ENCODE peak calls at places on chromosomes 11 and 22, in five cellular contexts. X is sigmoid colon, U is IMR-90, M is Peyer's patch, D is hepatocyte. E is an unnamed sample. For H3K4me1, the result is how much of the 10 kb centered on the place peaks cover.

GRCh38 chr11:117583063-117583801 is 213.8 kb downstream of the DSCAML1 start:
- DNase-seq in M (peak), U (no peak), X (peak), D (no peak), E (no peak)

GRCh38 chr11:7552666-7553065 is 38.9 kb downstream of the PPFIBP2 start:
- DNase-seq in D (no peak), X (no peak), M (no peak), U (no peak), E (no peak)

GRCh38 chr22:35910013-35910860 is 118.4 kb downstream of the RBFOX2 start:
- DNase-seq in D (no peak), U (no peak), X (no peak), M (no peak), E (no peak)

GRCh38 chr11:76610871-76611475 is 59.6 kb downstream of the LRRC32 start:
- DNase-seq in D (no peak), M (peak), U (no peak), X (peak), E (no peak)

GRCh38 chr11:65932558-65932919 is 12.7 kb upstream of the TSGA10IP start:
- DNase-seq in D (no peak), M (no peak), X (no peak), U (no peak), E (no peak)

GRCh38 chr22:43001271-43002197 is 13.4 kb downstream of the PACSIN2 start:
- DNase-seq in M (no peak), U (no peak), X (peak), D (no peak), E (no peak)

GRCh38 chr22:24433868-24434471 is 6.6 kb downstream of the ADORA2A start:
- DNase-seq in M (peak), U (peak), X (peak), D (no peak), E (no peak)

GRCh38 chr22:27311666-27312566 is 489.6 kb downstream of the MN1 start:
- DNase-seq in U (no peak), D (no peak), M (no peak), X (no peak), E (no peak)

GRCh38 chr11:59801981-59802638 is 8.5 kb downstream of the MRPL16 start:
- DNase-seq in M (no peak), U (peak), X (no peak), D (no peak), E (no peak)

GRCh38 chr11:28708075-28708474 is 599.9 kb downstream of the METTL15 start:
- DNase-seq in D (no peak), X (no peak), U (no peak), M (no peak), E (no peak)

GRCh38 chr22:43399980-43400358 is 11.8 kb upstream of the MPPED1 start:
- DNase-seq in U (no peak), M (no peak), D (no peak), X (no peak), E (no peak)

GRCh38 chr22:37281195-37281594 is 1.1 kb upstream of the CYTH4 start:
- DNase-seq in X (no peak), U (no peak), D (no peak), M (no peak), E (no peak)

GRCh38 chr11:77454867-77455655 is 18.8 kb downstream of the PAK1 start:
- DNase-seq in M (no peak), D (no peak), X (no peak), U (no peak), E (no peak)

GRCh38 chr22:22896601-22897000 is 9.0 kb downstream of the IGLL5 start:
- DNase-seq in D (no peak), X (peak), M (peak), U (no peak), E (no peak)

GRCh38 chr11:94588366-94588952 is 21.3 kb downstream of the PIWIL4 start:
- DNase-seq in U (no peak), D (peak), X (no peak), M (no peak), E (no peak)

GRCh38 chr22:22061085-22062077 is 78.8 kb upstream of the TOP3B start:
- DNase-seq in M (no peak), D (peak), X (peak), U (peak), E (no peak)

GRCh38 chr11:39435641-39436040 is 2023.8 kb downstream of the LRRC4C start:
- DNase-seq in X (no peak), M (no peak), D (no peak), U (no peak), E (no peak)

GRCh38 chr11:2459796-2460531 is 15.2 kb downstream of the KCNQ1 start:
- DNase-seq in M (peak), X (peak), D (no peak), U (no peak), E (no peak)

GRCh38 chr11:111775024-111775710 is 9.0 kb upstream of the PPP2R1B start:
- DNase-seq in D (no peak), X (no peak), U (peak), M (no peak), E (no peak)

GRCh38 chr22:25698986-25699385 is 43.0 kb upstream of the MYO18B start:
- DNase-seq in M (no peak), D (no peak), X (no peak), U (no peak), E (no peak)

GRCh38 chr22:37802310-37803194 is 5.2 kb upstream of the GCAT start:
- DNase-seq in M (peak), D (peak), U (peak), X (peak), E (no peak)

GRCh38 chr22:46649176-46650077 is 29.2 kb downstream of the GRAMD4 start:
- DNase-seq in M (no peak), D (no peak), X (no peak), U (peak), E (no peak)

DNA sequence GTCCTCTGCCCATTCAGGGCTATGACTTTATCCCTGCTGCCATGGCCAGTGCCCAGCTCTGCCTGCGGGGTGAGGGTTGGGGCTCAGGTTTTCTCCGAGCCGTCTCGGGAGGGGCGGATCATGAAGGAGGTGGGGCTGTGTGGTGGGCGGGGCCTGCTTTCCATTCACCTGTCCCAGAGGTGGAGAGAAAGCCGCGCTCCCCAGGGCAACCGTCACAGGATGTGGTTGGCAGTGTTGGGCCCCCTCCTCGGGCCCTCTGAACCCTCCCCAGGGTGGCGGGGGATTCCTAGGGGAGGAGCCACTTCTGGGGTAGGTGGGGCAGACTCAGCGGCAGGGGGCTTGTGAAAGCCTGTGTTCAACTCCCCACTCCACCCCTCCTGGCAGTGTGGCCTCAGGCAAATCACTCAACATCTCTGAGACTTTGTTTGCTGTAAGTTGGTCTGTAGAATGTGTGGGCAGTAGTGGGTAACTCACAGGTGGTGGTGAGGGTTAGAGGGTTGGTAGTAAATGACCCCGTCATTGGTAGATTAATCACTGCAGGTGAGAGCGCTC is 50.3 kb downstream of the CD6 start:
- DNase-seq in D (peak), U (no peak), M (peak), X (peak), E (peak)
- H3K4me1 ChIP-seq in D (under half), U (under half), M (under half), X (under half), E (half or more)

DNA sequence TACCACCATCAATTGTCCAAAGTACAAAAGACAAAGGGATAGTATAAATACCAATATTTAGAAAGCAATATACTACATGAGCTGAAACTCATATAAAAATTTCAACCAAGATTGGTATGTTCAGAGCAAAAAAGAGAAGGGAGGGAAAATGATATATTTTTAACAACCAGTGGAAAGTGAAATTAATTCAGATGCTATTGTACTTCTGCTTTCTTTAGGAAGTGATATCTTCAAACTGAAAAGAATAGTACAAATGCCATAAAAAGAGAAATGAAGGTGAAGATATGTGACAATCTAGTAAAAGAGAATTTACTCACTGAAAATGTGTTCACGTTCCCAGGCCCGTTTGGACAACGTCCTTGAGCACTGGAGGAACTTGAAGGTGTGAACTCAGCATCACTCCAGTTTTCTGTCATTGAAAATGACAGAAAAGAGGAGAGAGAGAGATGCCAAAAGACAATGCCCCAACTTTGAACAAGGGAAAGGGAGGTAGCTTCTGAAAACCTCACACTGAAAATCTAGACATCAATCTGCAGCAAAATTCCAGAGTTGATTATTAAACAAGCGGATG is 47.5 kb downstream of the SC5D start:
- DNase-seq in U (no peak), M (no peak), X (no peak), D (no peak), E (no peak)
- H3K4me1 ChIP-seq in U (under half), M (under half), X (under half), D (under half), E (under half)

GRCh38 chr22:40432167-40432566 is 61.8 kb downstream of the SGSM3 start:
- DNase-seq in U (no peak), X (no peak), D (no peak), M (no peak), E (no peak)

GRCh38 chr22:40432625-40433024 is 62.2 kb downstream of the SGSM3 start:
- DNase-seq in M (no peak), D (no peak), X (no peak), U (no peak), E (no peak)

GRCh38 chr22:40436460-40437431 is 66.4 kb downstream of the SGSM3 start:
- DNase-seq in M (peak), X (no peak), U (peak), D (peak), E (no peak)

GRCh38 chr22:40434101-40434500 is 63.7 kb downstream of the SGSM3 start:
- DNase-seq in D (no peak), M (peak), U (peak), X (no peak), E (no peak)

DNA sequence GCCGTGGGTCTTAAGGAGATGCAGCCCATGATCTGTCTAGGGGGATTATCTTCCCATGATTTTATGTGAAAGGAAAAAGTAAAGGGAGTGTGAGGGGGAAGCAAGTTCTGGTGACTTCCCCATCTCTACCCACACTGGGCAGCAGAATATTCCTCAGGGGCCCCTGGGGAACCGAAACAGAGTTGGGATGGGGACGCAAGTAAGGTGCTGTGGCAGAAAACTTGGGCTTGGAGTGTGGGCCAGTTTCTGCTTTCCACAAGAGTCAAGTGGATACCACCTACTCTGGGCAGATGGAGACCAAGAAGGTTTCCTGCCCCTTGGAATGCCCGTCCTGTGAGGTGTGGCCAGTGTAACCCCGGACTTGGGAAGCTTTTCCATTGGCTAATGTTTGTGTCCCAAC is 64.4 kb downstream of the SGSM3 start:
- DNase-seq in X (no peak), D (no peak), U (no peak), M (peak), E (no peak)
- H3K4me1 ChIP-seq in X (under half), D (under half), U (under half), M (under half), E (under half)

DNA sequence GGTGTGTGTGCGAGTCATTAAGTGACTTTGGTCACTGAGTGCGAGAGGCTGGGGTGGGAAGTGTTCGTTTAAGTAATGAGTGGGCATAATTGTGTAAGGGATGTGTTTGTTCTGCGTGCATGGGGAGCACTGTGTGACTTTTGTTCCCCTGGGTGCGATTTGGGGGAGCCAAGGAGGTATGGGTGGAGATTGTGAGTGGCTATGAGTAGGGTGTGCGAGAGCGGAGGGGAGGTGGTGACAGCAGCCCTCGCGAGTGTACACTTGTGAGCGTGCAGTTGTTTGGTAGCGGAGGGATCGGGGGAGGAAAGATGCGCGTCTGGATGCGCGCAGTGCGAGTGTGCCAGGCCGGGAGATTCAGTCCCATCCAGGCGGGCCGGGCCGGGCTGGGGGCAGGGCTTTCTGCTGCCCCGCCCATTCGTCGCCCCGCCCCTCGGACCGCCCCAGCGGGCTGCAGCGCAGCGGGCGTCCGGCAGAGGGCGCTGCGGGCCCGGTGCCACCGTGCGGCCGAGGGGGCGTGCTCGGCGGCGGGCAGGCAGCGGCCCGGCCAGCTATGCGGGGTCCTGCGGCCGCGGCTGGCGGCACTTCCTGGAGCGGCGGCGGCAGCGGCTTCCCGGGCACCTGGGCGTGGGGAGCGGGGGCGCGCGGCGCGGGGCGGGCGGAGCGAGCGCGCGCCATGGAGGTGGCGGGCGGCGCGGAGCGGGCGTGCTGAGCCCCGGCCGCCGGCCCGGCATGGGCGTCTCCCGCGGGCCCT is at the start of gene DGKZ:
- DNase-seq in U (peak), X (peak), M (peak), D (peak), E (peak)
- H3K4me1 ChIP-seq in U (under half), X (under half), M (half or more), D (under half), E (half or more)

DNA sequence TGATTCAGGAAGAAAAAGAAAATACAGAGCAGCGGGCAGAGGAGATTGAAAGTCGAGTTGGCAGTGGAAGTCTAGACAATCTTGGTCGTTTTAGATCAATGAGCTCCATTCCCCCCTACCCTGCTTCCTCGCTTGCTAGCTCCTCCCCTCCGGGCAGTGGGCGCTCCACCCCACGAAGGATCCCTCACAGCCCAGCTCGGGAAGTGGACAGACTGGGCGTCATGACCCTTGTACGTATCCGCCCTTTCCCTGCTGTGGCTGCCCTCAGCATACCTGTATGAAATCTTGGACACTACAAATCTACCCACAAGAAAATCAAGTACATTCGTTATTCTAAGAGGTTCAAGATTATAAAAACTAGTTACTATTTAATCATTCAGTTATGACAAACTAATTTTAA is 50.1 kb upstream of the CTTN start:
- DNase-seq in U (no peak), X (no peak), M (no peak), D (no peak), E (no peak)
- H3K4me1 ChIP-seq in U (under half), X (under half), M (under half), D (under half), E (under half)

DNA sequence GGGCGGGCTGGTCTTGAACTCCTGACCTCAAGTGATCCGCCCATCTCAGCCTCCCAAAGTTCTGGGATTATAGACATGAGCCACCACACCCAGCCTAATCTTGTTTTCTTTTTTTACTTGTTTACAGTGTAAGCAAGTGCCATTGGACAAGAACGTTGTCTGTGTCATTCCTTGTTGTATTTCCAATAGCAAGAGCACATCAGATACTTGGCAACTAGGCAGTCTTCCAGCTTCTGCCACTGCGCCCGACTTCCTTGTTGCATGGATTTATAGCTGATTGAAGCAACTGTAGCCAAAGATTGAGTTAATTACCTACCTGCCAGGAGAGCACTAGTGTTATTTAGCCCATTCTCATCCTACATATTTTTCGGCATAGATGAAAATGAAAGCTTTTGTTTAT is 3.1 kb upstream of the SGSM3 start:
- DNase-seq in M (peak), X (no peak), D (no peak), U (no peak), E (no peak)
- H3K4me1 ChIP-seq in M (under half), X (under half), D (under half), U (under half), E (under half)

E was measured in CD8-positive, alpha-beta memory T cell.